ENCODE peak calls at places on chromosomes 1 and 21, in eight cellular contexts. F is ascending aorta, B is left ventricle myocardium inferior, Y is heart right ventricle, K is body of pancreas, L is psoas muscle, G is heart left ventricle, A is lower lobe of right lung. N is an unnamed sample. For H3K4me1, the result is how much of the 10 kb centered on the place peaks cover.

GRCh38 chr1:193458628-193459027 is 272.2 kb upstream of the B3GALT2 start:
- DNase-seq in F (no peak), B (no peak), Y (no peak), K (no peak), L (no peak), G (no peak), A (no peak), N (no peak)

GRCh38 chr1:207077470-207078377 is 10.9 kb upstream of the C4BPB start:
- DNase-seq in F (peak), B (no peak), Y (no peak), K (peak), L (no peak), G (no peak), A (no peak), N (peak)

GRCh38 chr1:56216173-56216572 is 363.2 kb downstream of the PLPP3 start:
- DNase-seq in F (no peak), B (no peak), Y (no peak), K (no peak), L (no peak), G (no peak), A (no peak), N (no peak)

GRCh38 chr1:15343729-15344128 is 66.0 kb upstream of the EFHD2 start:
- DNase-seq in F (peak), B (peak), Y (peak), K (peak), L (peak), G (peak), A (peak), N (no peak)

GRCh38 chr1:62437273-62437945 is 560 bp downstream of the USP1 start:
- DNase-seq in F (no peak), B (no peak), Y (no peak), K (no peak), L (peak), G (no peak), A (no peak), N (peak)

GRCh38 chr1:241902376-241903067 is 54.5 kb downstream of the EXO1 start:
- DNase-seq in F (no peak), B (no peak), Y (no peak), K (no peak), L (no peak), G (no peak), A (no peak), N (no peak)

GRCh38 chr1:204032642-204033235 is 40.2 kb upstream of the SOX13 start:
- DNase-seq in F (no peak), B (no peak), Y (no peak), K (no peak), L (no peak), G (no peak), A (no peak), N (no peak)

GRCh38 chr21:39094847-39095525 is 88.3 kb downstream of the PSMG1 start:
- DNase-seq in F (no peak), B (no peak), Y (no peak), K (no peak), L (no peak), G (no peak), A (no peak), N (peak)

GRCh38 chr1:76256289-76257223 is 182.0 kb downstream of the ST6GALNAC3 start:
- DNase-seq in F (no peak), B (no peak), Y (no peak), K (no peak), L (no peak), G (no peak), A (no peak), N (no peak)

GRCh38 chr1:227058321-227058751 is 118.2 kb downstream of the COQ8A start:
- DNase-seq in F (no peak), B (no peak), Y (no peak), K (no peak), L (no peak), G (no peak), A (no peak), N (peak)

GRCh38 chr21:42678118-42678430 is 24.7 kb downstream of the PDE9A start:
- DNase-seq in F (no peak), B (no peak), Y (no peak), K (no peak), L (no peak), G (no peak), A (no peak), N (no peak)

GRCh38 chr1:189775343-189775742 is 702.3 kb downstream of the BRINP3 start:
- DNase-seq in F (no peak), B (no peak), Y (no peak), K (no peak), L (no peak), G (no peak), A (no peak), N (peak)

GRCh38 chr1:183648042-183648441 is 5.1 kb downstream of the APOBEC4 start:
- DNase-seq in F (no peak), B (no peak), Y (no peak), K (no peak), L (no peak), G (no peak), A (no peak), N (no peak)
- H3K4me3 ChIP-seq in F (no peak), B (no peak), Y (no peak), K (no peak), L (no peak), G (no peak), A (no peak), N (no peak)

GRCh38 chr1:64269558-64269884 is 66.1 kb downstream of the UBE2U start:
- DNase-seq in F (no peak), B (no peak), Y (no peak), K (no peak), L (no peak), G (no peak), A (no peak), N (no peak)
- H3K27ac ChIP-seq in F (no peak), B (no peak), Y (no peak), K (no peak), L (no peak), G (no peak), A (no peak), N (no peak)

GRCh38 chr1:67103548-67103947 is 31.2 kb downstream of the C1orf141 start:
- DNase-seq in F (no peak), B (no peak), Y (no peak), K (no peak), L (no peak), G (no peak), A (no peak), N (no peak)

GRCh38 chr1:67110352-67110751 is 24.4 kb downstream of the C1orf141 start:
- DNase-seq in F (no peak), B (no peak), Y (no peak), K (no peak), L (no peak), G (no peak), A (no peak), N (no peak)

GRCh38 chr1:67100833-67101232 is 33.9 kb downstream of the C1orf141 start:
- DNase-seq in F (no peak), B (no peak), Y (no peak), K (no peak), L (no peak), G (no peak), A (no peak), N (no peak)

DNA sequence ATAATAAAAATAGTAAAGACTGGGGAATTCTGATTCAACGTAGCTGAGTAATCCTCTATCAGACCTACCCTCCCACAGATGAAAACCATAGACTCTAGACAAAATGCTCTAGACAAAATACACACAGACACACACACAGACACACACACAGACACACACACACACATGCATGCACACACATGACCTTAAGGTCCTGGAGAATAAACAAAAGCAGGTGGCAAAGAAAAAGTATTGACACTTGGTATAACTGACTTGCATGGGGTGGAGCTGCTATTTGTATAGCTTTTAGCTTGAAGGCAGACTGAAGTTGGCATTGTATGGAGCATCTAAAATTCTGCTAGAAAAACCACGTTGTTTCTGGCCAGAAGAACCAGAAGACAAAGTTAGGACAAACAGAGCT is 29.3 kb downstream of the C1orf141 start:
- DNase-seq in F (no peak), B (no peak), Y (no peak), K (no peak), L (no peak), G (no peak), A (no peak), N (no peak)
- H3K4me1 ChIP-seq in F (under half), B (under half), Y (under half), K (under half), L (under half), G (under half), A (under half), N (under half)

GRCh38 chr1:46203738-46204405 is 738 bp downstream of the LURAP1 start:
- DNase-seq in F (no peak), B (no peak), Y (no peak), K (no peak), L (no peak), G (no peak), A (no peak), N (no peak)

GRCh38 chr1:46205141-46205540 is 2.0 kb downstream of the LURAP1 start:
- DNase-seq in F (no peak), B (no peak), Y (no peak), K (no peak), L (no peak), G (no peak), A (no peak), N (no peak)

GRCh38 chr1:46202975-46203737 is at the start of gene LURAP1:
- DNase-seq in F (peak), B (peak), Y (peak), K (no peak), L (peak), G (peak), A (peak), N (peak)

GRCh38 chr1:46205794-46206193 is 2.7 kb downstream of the LURAP1 start:
- DNase-seq in F (no peak), B (no peak), Y (no peak), K (no peak), L (no peak), G (peak), A (no peak), N (no peak)

GRCh38 chr1:46204406-46204742 is 1.2 kb downstream of the LURAP1 start:
- DNase-seq in F (no peak), B (no peak), Y (no peak), K (no peak), L (peak), G (peak), A (no peak), N (no peak)
- H3K4me3 ChIP-seq in F (peak), B (peak), Y (peak), K (no peak), L (peak), G (peak), A (peak), N (no peak)

GRCh38 chr1:228904222-228904621 is 168.9 kb downstream of the RHOU start:
- DNase-seq in F (no peak), B (no peak), Y (no peak), K (no peak), L (no peak), G (no peak), A (no peak), N (no peak)

GRCh38 chr1:228903573-228904122 is 168.4 kb downstream of the RHOU start:
- DNase-seq in F (no peak), B (no peak), Y (no peak), K (no peak), L (no peak), G (no peak), A (no peak), N (peak)

GRCh38 chr1:228902781-228903572 is 167.7 kb downstream of the RHOU start:
- DNase-seq in F (peak), B (peak), Y (peak), K (peak), L (peak), G (peak), A (peak), N (peak)

GRCh38 chr1:228906461-228906860 is 171.2 kb downstream of the RHOU start:
- DNase-seq in F (no peak), B (no peak), Y (no peak), K (no peak), L (no peak), G (no peak), A (no peak), N (no peak)

GRCh38 chr1:228905579-228905978 is 170.3 kb downstream of the RHOU start:
- DNase-seq in F (no peak), B (no peak), Y (no peak), K (no peak), L (no peak), G (no peak), A (no peak), N (no peak)
- H3K27ac ChIP-seq in F (no peak), B (no peak), Y (no peak), K (no peak), L (no peak), G (no peak), A (no peak), N (no peak)

GRCh38 chr1:24385160-24385939 is 28.2 kb downstream of the STPG1 start:
- DNase-seq in F (no peak), B (no peak), Y (no peak), K (no peak), L (no peak), G (no peak), A (no peak), N (no peak)

GRCh38 chr1:24384251-24385090 is 29.1 kb downstream of the STPG1 start:
- DNase-seq in F (no peak), B (no peak), Y (no peak), K (no peak), L (no peak), G (no peak), A (peak), N (no peak)

GRCh38 chr1:24387636-24388035 is 25.9 kb downstream of the STPG1 start:
- DNase-seq in F (no peak), B (no peak), Y (no peak), K (no peak), L (no peak), G (no peak), A (no peak), N (no peak)

GRCh38 chr1:24386931-24387330 is 26.7 kb downstream of the STPG1 start:
- DNase-seq in F (no peak), B (no peak), Y (no peak), K (no peak), L (no peak), G (no peak), A (no peak), N (no peak)

DNA sequence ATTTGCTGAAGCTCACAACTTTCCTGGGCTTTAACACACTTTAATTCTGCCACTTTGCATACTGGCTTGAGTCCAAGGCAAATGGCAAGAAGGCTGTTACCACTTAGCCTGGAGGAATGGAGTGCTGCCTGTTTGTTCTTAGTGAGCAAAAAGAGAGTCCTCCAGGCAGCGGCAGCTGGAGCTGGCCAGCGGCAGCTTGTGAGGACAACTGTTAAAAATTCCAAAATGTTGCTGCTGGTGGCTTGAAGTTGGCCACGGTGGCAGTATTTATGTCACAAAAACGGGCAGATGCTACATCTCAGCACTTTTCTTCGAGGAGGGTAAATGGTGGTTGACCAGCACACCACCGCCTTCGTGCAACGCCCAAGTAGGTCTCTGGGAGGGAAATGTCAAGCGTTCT is 27.3 kb downstream of the STPG1 start:
- DNase-seq in F (no peak), B (no peak), Y (no peak), K (no peak), L (no peak), G (no peak), A (no peak), N (no peak)
- H3K4me1 ChIP-seq in F (under half), B (under half), Y (under half), K (under half), L (under half), G (under half), A (half or more), N (under half)